ENCODE peak calls at places on chromosomes 16 and 17, in four cellular contexts. T is sigmoid colon, M is choroid plexus epithelial cell, L is thyroid gland. P is an unnamed sample.

GRCh38 chr16:60074378-60074777 is 1340.3 kb upstream of the GOT2 start:
- DNase-seq in T (no peak), L (no peak), M (no peak), P (no peak)

GRCh38 chr17:73826872-73827228 is 182.6 kb upstream of the SDK2 start:
- DNase-seq in T (no peak), M (no peak), L (no peak), P (no peak)

GRCh38 chr16:12392585-12393089 is 411.1 kb downstream of the CPPED1 start:
- DNase-seq in L (peak; percentile 14), T (peak; percentile 76), M (peak; percentile 15), P (no peak)

GRCh38 chr16:88066680-88067529 is 115.7 kb downstream of the BANP start:
- DNase-seq in M (no peak), L (no peak), T (no peak), P (no peak)

GRCh38 chr16:56364865-56365264 is 60.5 kb downstream of the AMFR start:
- DNase-seq in T (no peak), L (no peak), M (no peak), P (no peak)

GRCh38 chr17:81383504-81384421 is 11.5 kb upstream of the BAHCC1 start:
- DNase-seq in T (no peak), M (no peak), L (no peak), P (no peak)

GRCh38 chr17:57086069-57086930 is 1.3 kb downstream of the AKAP1 start:
- DNase-seq in M (peak; percentile 38), L (peak; percentile 47), T (peak; percentile 75), P (peak; percentile 14)

GRCh38 chr16:58519707-58520106 is 4.4 kb downstream of the SETD6 start:
- DNase-seq in T (no peak), M (no peak), L (no peak), P (no peak)

GRCh38 chr17:40244255-40244654 is 25.2 kb downstream of the WIPF2 start:
- DNase-seq in T (no peak), L (peak; percentile 20), M (no peak), P (no peak)

GRCh38 chr16:52499061-52499460 is 47.9 kb downstream of the TOX3 start:
- DNase-seq in L (no peak), M (no peak), T (no peak), P (no peak)

GRCh38 chr17:12402963-12403622 is 262.6 kb upstream of the MYOCD start:
- DNase-seq in M (peak; percentile 56), L (no peak), T (no peak), P (peak; percentile 56)

GRCh38 chr16:51839697-51840462 is 688.8 kb upstream of the SALL1 start:
- DNase-seq in L (no peak), M (no peak), T (no peak), P (no peak)

GRCh38 chr16:27726621-27727275 is 176.8 kb downstream of the KATNIP start:
- DNase-seq in T (no peak), M (peak; percentile 41), L (no peak), P (peak; percentile 85)

GRCh38 chr17:48604770-48605329 is at the start of gene HOXB6:
- DNase-seq in M (no peak), L (no peak), T (no peak), P (no peak)
- H3K4me3 ChIP-seq in M (no peak within 1 kb of the TSS), L (no peak within 1 kb of the TSS), T (peak within 1 kb of the TSS; percentile 25), P (peak within 1 kb of the TSS; percentile 58)

GRCh38 chr17:51640108-51640622 is 379.8 kb downstream of the UTP18 start:
- DNase-seq in T (no peak), L (no peak), M (peak; percentile 0), P (no peak)
- TF ChIP-seq CTCF in T (no peak), L (peak; percentile 29), M (no peak), P (no peak)

GRCh38 chr17:13490906-13491502 is 110.7 kb downstream of the HS3ST3A1 start:
- DNase-seq in M (peak; percentile 14), T (no peak), L (no peak), P (no peak)

GRCh38 chr17:13495423-13495822 is 106.3 kb downstream of the HS3ST3A1 start:
- DNase-seq in T (no peak), M (no peak), L (no peak), P (no peak)

GRCh38 chr17:13491916-13492315 is 109.8 kb downstream of the HS3ST3A1 start:
- DNase-seq in M (peak; percentile 43), T (no peak), L (no peak), P (no peak)

GRCh38 chr17:13492351-13493122 is 109.2 kb downstream of the HS3ST3A1 start:
- DNase-seq in L (no peak), M (no peak), T (no peak), P (no peak)

GRCh38 chr17:13490427-13490826 is 111.3 kb downstream of the HS3ST3A1 start:
- DNase-seq in T (no peak), M (no peak), L (no peak), P (no peak)
- H3K4me3 ChIP-seq in T (no peak overlapping the region), M (no peak overlapping the region), L (no peak overlapping the region), P (no peak overlapping the region)

GRCh38 chr17:30095507-30096244 is 20.9 kb upstream of the NSRP1 start:
- DNase-seq in M (peak; percentile 90), L (peak; percentile 7), T (no peak), P (peak; percentile 85)
- TF ChIP-seq CTCF in M (peak; percentile 66), L (no peak), T (no peak), P (peak; percentile 74)

P was measured in fibroblast of the aortic adventitia.